ENCODE peak calls at places on chromosomes 5 and 9, in six cellular contexts. I is trophoblast cell, V is neuronal stem cell, D is mesenchymal stem cell, S is IMR-90, Q is H1. F is an unnamed sample.

GRCh38 chr5:66010476-66010875 is 84.1 kb downstream of the ERBIN start:
- DNase-seq in Q (no peak), S (peak; percentile 39), I (no peak), D (no peak), V (no peak), F (no peak)

GRCh38 chr9:21030389-21031035 is 928 bp downstream of the HACD4 start:
- DNase-seq in D (peak; percentile 12), S (peak; percentile 12), Q (no peak), V (no peak), I (peak; percentile 26), F (no peak)

GRCh38 chr9:86765736-86766410 is 181.4 kb downstream of the GAS1 start:
- DNase-seq in S (no peak), D (no peak), I (no peak), V (no peak), Q (no peak), F (peak; percentile 40)

GRCh38 chr5:114361724-114362196 is at the start of gene KCNN2:
- DNase-seq in I (peak; percentile 22), S (peak; percentile 92), V (peak; percentile 89), Q (peak; percentile 87), D (peak; percentile 75), F (peak; percentile 97)

GRCh38 chr9:131324736-131325679 is 35.5 kb downstream of the PLPP7 start:
- DNase-seq in D (no peak), Q (no peak), I (peak; percentile 92), V (no peak), S (no peak), F (no peak)

GRCh38 chr5:180633283-180634177 is 15.9 kb downstream of the FLT4 start:
- DNase-seq in Q (no peak), I (no peak), D (no peak), V (no peak), S (no peak), F (no peak)

GRCh38 chr9:86971742-86972141 is 24.4 kb upstream of the GAS1 start:
- DNase-seq in Q (no peak), S (no peak), V (no peak), I (no peak), D (no peak), F (no peak)

GRCh38 chr5:94470802-94471201 is 147.6 kb downstream of the KIAA0825 start:
- DNase-seq in I (no peak), S (no peak), Q (no peak), D (no peak), V (no peak), F (no peak)

GRCh38 chr5:95668216-95668615 is 14.6 kb downstream of the SPATA9 start:
- DNase-seq in D (no peak), V (no peak), Q (no peak), I (no peak), S (peak; percentile 54), F (no peak)

GRCh38 chr5:11557063-11557462 is 347.2 kb downstream of the CTNND2 start:
- DNase-seq in Q (no peak), I (no peak), D (no peak), V (no peak), S (no peak), F (no peak)

DNA sequence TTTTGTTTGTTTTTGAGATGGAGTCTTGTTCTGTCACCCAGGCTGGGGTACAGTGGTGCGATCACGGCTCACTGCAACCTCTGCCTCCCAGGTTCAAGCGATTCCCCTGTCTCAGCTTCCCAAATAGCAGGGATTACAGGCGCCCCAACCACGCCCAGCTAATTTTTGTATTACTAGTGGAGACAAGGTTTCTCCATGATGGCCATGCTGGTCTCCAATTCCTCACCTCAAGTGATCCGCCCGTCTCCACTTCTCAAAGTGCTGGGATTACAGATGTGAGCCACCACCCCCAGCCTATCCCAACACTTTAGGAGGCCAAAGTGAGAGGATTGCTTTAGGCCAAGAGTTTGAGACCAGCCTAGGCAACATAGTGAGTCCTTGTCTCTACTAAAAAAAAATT is 19.3 kb downstream of the SPZ1 start:
- DNase-seq in D (no peak), S (no peak), V (no peak), Q (no peak), I (peak; percentile 75), F (no peak)
- H4K91ac ChIP-seq in D (no peak overlapping the region), S (no peak overlapping the region), V (no peak overlapping the region), Q (no peak overlapping the region), I (no peak overlapping the region), F (no peak overlapping the region)

DNA sequence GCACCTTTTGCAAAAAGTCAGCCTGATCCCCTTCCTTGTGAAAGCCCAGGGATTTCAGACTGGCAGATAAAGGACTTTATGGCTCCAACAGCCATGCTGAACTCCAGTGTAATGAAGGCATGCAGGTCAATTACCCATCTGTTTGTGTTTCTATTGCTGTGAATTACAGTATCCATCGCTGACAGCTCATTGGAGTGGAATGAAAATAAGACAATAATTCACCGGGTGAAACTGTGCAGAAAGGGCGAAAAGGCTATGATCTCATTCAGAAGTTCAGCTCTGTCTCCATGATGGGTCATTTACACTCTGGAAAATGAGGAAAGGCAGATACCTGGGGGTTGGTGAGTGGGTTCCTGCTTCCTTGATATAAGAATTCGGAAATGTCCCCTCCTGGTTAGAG is 148.0 kb downstream of the BRINP1 start:
- DNase-seq in V (no peak), I (no peak), Q (no peak), D (no peak), S (no peak), F (no peak)
- H4K91ac ChIP-seq in V (no peak overlapping the region), I (no peak overlapping the region), Q (no peak overlapping the region), D (no peak overlapping the region), S (no peak overlapping the region), F (no peak overlapping the region)

GRCh38 chr5:178989311-178989710 is 5.8 kb downstream of the GRM6 start:
- DNase-seq in Q (no peak), D (no peak), I (no peak), V (no peak), S (no peak), F (no peak)
- H4K91ac ChIP-seq in Q (no peak overlapping the region), D (no peak overlapping the region), I (no peak overlapping the region), V (no peak overlapping the region), S (no peak overlapping the region), F (no peak overlapping the region)

GRCh38 chr5:16615737-16616535 is 861 bp downstream of the RETREG1 start:
- DNase-seq in D (no peak), S (no peak), V (no peak), I (no peak), Q (no peak), F (peak; percentile 32)
- H4K91ac ChIP-seq in D (no peak overlapping the region), S (no peak overlapping the region), V (no peak overlapping the region), I (no peak overlapping the region), Q (no peak overlapping the region), F (no peak overlapping the region)

GRCh38 chr9:120720404-120720803 is 6.1 kb upstream of the MEGF9 start:
- DNase-seq in I (no peak), S (no peak), V (no peak), D (no peak), Q (no peak), F (no peak)

GRCh38 chr9:120726484-120726883 is 12.2 kb upstream of the MEGF9 start:
- DNase-seq in Q (no peak), D (no peak), S (no peak), I (no peak), V (no peak), F (no peak)

GRCh38 chr9:120723547-120723946 is 9.3 kb upstream of the MEGF9 start:
- DNase-seq in Q (no peak), V (no peak), I (no peak), S (peak; percentile 91), D (no peak), F (no peak)

GRCh38 chr9:120729796-120730195 is 15.5 kb upstream of the MEGF9 start:
- DNase-seq in S (no peak), Q (no peak), V (no peak), D (peak; percentile 10), I (no peak), F (peak; percentile 66)

DNA sequence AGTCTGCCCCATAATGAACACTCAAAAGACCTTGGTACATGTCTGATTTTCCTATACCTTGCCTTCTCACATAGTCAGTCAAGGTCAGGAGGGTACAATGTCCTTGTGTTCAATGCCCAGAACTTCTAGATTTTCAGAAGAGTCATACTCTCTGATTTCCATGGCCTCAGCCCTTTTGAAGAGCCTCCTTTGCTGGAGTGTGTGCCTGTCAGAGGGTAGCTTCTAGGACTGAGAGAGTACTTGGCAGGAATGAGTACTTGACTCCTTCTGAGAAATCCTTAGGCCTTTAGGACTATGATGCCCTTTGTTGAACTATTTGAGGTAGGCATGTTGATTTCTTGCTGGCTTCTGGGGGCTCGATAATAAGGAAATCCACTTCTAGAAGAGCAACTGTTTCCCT is 10.5 kb upstream of the MEGF9 start:
- DNase-seq in Q (no peak), S (no peak), I (no peak), D (no peak), V (no peak), F (no peak)
- H4K91ac ChIP-seq in Q (no peak overlapping the region), S (no peak overlapping the region), I (no peak overlapping the region), D (no peak overlapping the region), V (no peak overlapping the region), F (no peak overlapping the region)

GRCh38 chr5:141954193-141954592 is 3.8 kb downstream of the PCDH12 start:
- DNase-seq in I (no peak), D (no peak), V (no peak), Q (no peak), S (no peak), F (no peak)

GRCh38 chr5:141948812-141949211 is 9.2 kb downstream of the PCDH12 start:
- DNase-seq in D (no peak), S (no peak), I (no peak), Q (no peak), V (no peak), F (no peak)

GRCh38 chr5:141951341-141951781 is 6.6 kb downstream of the PCDH12 start:
- DNase-seq in Q (peak; percentile 50), D (peak; percentile 24), V (no peak), I (no peak), S (no peak), F (peak; percentile 86)

GRCh38 chr5:141950207-141951005 is 7.6 kb downstream of the PCDH12 start:
- DNase-seq in I (no peak), V (no peak), S (no peak), D (no peak), Q (no peak), F (no peak)

DNA sequence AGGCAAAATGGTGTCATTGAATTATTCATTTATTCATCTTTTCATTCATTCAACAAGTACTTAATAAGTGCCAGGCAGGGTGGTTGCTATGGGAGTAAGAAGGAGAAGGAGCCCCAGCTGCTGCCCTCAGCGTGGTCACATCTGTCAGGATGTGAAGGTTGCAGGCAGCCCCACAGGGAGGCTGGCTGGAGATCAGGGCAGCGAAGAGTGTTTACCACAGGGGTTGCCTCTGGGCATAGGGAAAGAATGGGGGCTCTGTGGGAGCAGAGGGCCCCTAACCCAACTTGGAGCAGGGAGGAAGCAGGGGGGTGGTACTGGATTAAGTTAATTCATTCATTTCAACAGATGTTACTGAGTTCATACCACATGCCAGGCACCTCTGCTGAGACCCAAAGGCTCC is 6.0 kb downstream of the PCDH12 start:
- DNase-seq in Q (no peak), S (no peak), I (no peak), D (no peak), V (no peak), F (no peak)
- H4K91ac ChIP-seq in Q (no peak overlapping the region), S (no peak overlapping the region), I (no peak overlapping the region), D (no peak overlapping the region), V (no peak overlapping the region), F (no peak overlapping the region)

GRCh38 chr9:112750767-112751058 is 153 bp downstream of the SNX30 start:
- DNase-seq in V (no peak), Q (no peak), S (no peak), D (no peak), I (no peak), F (no peak)
- H4K91ac ChIP-seq in V (no peak overlapping the region), Q (no peak overlapping the region), S (no peak overlapping the region), D (peak overlapping the region; percentile 90), I (peak overlapping the region; percentile 78), F (no peak overlapping the region)

GRCh38 chr9:27672730-27673129 is 99.4 kb upstream of the C9orf72 start:
- DNase-seq in I (no peak), D (no peak), S (no peak), Q (no peak), V (no peak), F (no peak)
- H4K91ac ChIP-seq in I (no peak overlapping the region), D (no peak overlapping the region), S (no peak overlapping the region), Q (no peak overlapping the region), V (no peak overlapping the region), F (no peak overlapping the region)